ENCODE peak calls at places on chromosomes 12 and 14, in ten cellular contexts. One of them, this sample, is unnamed.

GRCh38 chr14:25132734-25133422 is 82.9 kb upstream of the STXBP6 start:
- DNase-seq in EH: peak; percentile 77
- DNase-seq in NCI-H2081: peak; percentile 55
- DNase-seq in sciatic nerve: peak; percentile 75
- DNase-seq in activated CD4-positive, alpha-beta T cell treated with anti-CD3 and anti-CD28 coated beads for 48 hours: peak; percentile 56
- DNase-seq in progenitor cell of endocrine pancreas: peak; percentile 53
- DNase-seq in HFFc6: peak; percentile 43
- DNase-seq in CD4-positive, CD25-positive, alpha-beta regulatory T cell: peak; percentile 8
- DNase-seq in HTR-8/SVneo: peak; percentile 76
- DNase-seq in stimulated activated CD8-positive, alpha-beta memory T cell treated with anti-CD3 and anti-CD28 coated beads, Interleukin-15, amount 100 ng/mL, for 48 hours: peak; percentile 4
- DNase-seq in this sample: peak; percentile 35

GRCh38 chr12:70759161-70759918 is 122.1 kb upstream of the PTPRB start:
- DNase-seq in EH: no peak
- DNase-seq in NCI-H2081: no peak
- DNase-seq in sciatic nerve: no peak
- DNase-seq in activated CD4-positive, alpha-beta T cell treated with anti-CD3 and anti-CD28 coated beads for 48 hours: no peak
- DNase-seq in progenitor cell of endocrine pancreas: no peak
- DNase-seq in HFFc6: no peak
- DNase-seq in CD4-positive, CD25-positive, alpha-beta regulatory T cell: no peak
- DNase-seq in HTR-8/SVneo: no peak
- DNase-seq in stimulated activated CD8-positive, alpha-beta memory T cell treated with anti-CD3 and anti-CD28 coated beads, Interleukin-15, amount 100 ng/mL, for 48 hours: no peak
- DNase-seq in this sample: no peak

GRCh38 chr14:85024931-85025330 is 505.0 kb upstream of the FLRT2 start:
- DNase-seq in EH: no peak
- DNase-seq in NCI-H2081: no peak
- DNase-seq in sciatic nerve: no peak
- DNase-seq in activated CD4-positive, alpha-beta T cell treated with anti-CD3 and anti-CD28 coated beads for 48 hours: no peak
- DNase-seq in progenitor cell of endocrine pancreas: no peak
- DNase-seq in HFFc6: no peak
- DNase-seq in CD4-positive, CD25-positive, alpha-beta regulatory T cell: no peak
- DNase-seq in HTR-8/SVneo: peak; percentile 19
- DNase-seq in stimulated activated CD8-positive, alpha-beta memory T cell treated with anti-CD3 and anti-CD28 coated beads, Interleukin-15, amount 100 ng/mL, for 48 hours: no peak
- DNase-seq in this sample: no peak

GRCh38 chr12:131346578-131347344 is 364.1 kb upstream of the SFSWAP start:
- DNase-seq in EH: no peak
- DNase-seq in NCI-H2081: no peak
- DNase-seq in sciatic nerve: no peak
- DNase-seq in activated CD4-positive, alpha-beta T cell treated with anti-CD3 and anti-CD28 coated beads for 48 hours: no peak
- DNase-seq in progenitor cell of endocrine pancreas: no peak
- DNase-seq in HFFc6: no peak
- DNase-seq in CD4-positive, CD25-positive, alpha-beta regulatory T cell: no peak
- DNase-seq in HTR-8/SVneo: no peak
- DNase-seq in stimulated activated CD8-positive, alpha-beta memory T cell treated with anti-CD3 and anti-CD28 coated beads, Interleukin-15, amount 100 ng/mL, for 48 hours: no peak
- DNase-seq in this sample: peak; percentile 21

GRCh38 chr12:97748298-97748697 is 285.7 kb downstream of the RMST start:
- DNase-seq in EH: no peak
- DNase-seq in NCI-H2081: peak; percentile 94
- DNase-seq in sciatic nerve: no peak
- DNase-seq in activated CD4-positive, alpha-beta T cell treated with anti-CD3 and anti-CD28 coated beads for 48 hours: no peak
- DNase-seq in progenitor cell of endocrine pancreas: no peak
- DNase-seq in HFFc6: no peak
- DNase-seq in CD4-positive, CD25-positive, alpha-beta regulatory T cell: no peak
- DNase-seq in HTR-8/SVneo: no peak
- DNase-seq in stimulated activated CD8-positive, alpha-beta memory T cell treated with anti-CD3 and anti-CD28 coated beads, Interleukin-15, amount 100 ng/mL, for 48 hours: no peak
- DNase-seq in this sample: no peak

GRCh38 chr12:15956413-15957185 is 45.5 kb downstream of the DERA start:
- DNase-seq in EH: no peak
- DNase-seq in NCI-H2081: no peak
- DNase-seq in sciatic nerve: no peak
- DNase-seq in activated CD4-positive, alpha-beta T cell treated with anti-CD3 and anti-CD28 coated beads for 48 hours: no peak
- DNase-seq in progenitor cell of endocrine pancreas: no peak
- DNase-seq in HFFc6: no peak
- DNase-seq in CD4-positive, CD25-positive, alpha-beta regulatory T cell: no peak
- DNase-seq in HTR-8/SVneo: no peak
- DNase-seq in stimulated activated CD8-positive, alpha-beta memory T cell treated with anti-CD3 and anti-CD28 coated beads, Interleukin-15, amount 100 ng/mL, for 48 hours: no peak
- DNase-seq in this sample: no peak

GRCh38 chr14:32303865-32304264 is 25.2 kb upstream of the AKAP6 start:
- DNase-seq in EH: no peak
- DNase-seq in NCI-H2081: no peak
- DNase-seq in sciatic nerve: no peak
- DNase-seq in activated CD4-positive, alpha-beta T cell treated with anti-CD3 and anti-CD28 coated beads for 48 hours: no peak
- DNase-seq in progenitor cell of endocrine pancreas: no peak
- DNase-seq in HFFc6: no peak
- DNase-seq in CD4-positive, CD25-positive, alpha-beta regulatory T cell: no peak
- DNase-seq in HTR-8/SVneo: no peak
- DNase-seq in stimulated activated CD8-positive, alpha-beta memory T cell treated with anti-CD3 and anti-CD28 coated beads, Interleukin-15, amount 100 ng/mL, for 48 hours: no peak
- DNase-seq in this sample: no peak

GRCh38 chr12:121441555-121441954 is 41.6 kb downstream of the RNF34 start:
- DNase-seq in EH: no peak
- DNase-seq in NCI-H2081: peak; percentile 3
- DNase-seq in sciatic nerve: no peak
- DNase-seq in activated CD4-positive, alpha-beta T cell treated with anti-CD3 and anti-CD28 coated beads for 48 hours: no peak
- DNase-seq in progenitor cell of endocrine pancreas: no peak
- DNase-seq in HFFc6: no peak
- DNase-seq in CD4-positive, CD25-positive, alpha-beta regulatory T cell: no peak
- DNase-seq in HTR-8/SVneo: no peak
- DNase-seq in stimulated activated CD8-positive, alpha-beta memory T cell treated with anti-CD3 and anti-CD28 coated beads, Interleukin-15, amount 100 ng/mL, for 48 hours: no peak
- DNase-seq in this sample: no peak

GRCh38 chr12:119621878-119622277 is 28.3 kb downstream of the TMEM233 start:
- DNase-seq in EH: no peak
- DNase-seq in NCI-H2081: no peak
- DNase-seq in sciatic nerve: no peak
- DNase-seq in activated CD4-positive, alpha-beta T cell treated with anti-CD3 and anti-CD28 coated beads for 48 hours: no peak
- DNase-seq in progenitor cell of endocrine pancreas: no peak
- DNase-seq in HFFc6: no peak
- DNase-seq in CD4-positive, CD25-positive, alpha-beta regulatory T cell: no peak
- DNase-seq in HTR-8/SVneo: no peak
- DNase-seq in stimulated activated CD8-positive, alpha-beta memory T cell treated with anti-CD3 and anti-CD28 coated beads, Interleukin-15, amount 100 ng/mL, for 48 hours: no peak
- DNase-seq in this sample: no peak

GRCh38 chr12:116525418-116526001 is 33.7 kb upstream of the MAP1LC3B2 start:
- DNase-seq in EH: peak; percentile 95
- DNase-seq in NCI-H2081: no peak
- DNase-seq in sciatic nerve: peak; percentile 84
- DNase-seq in activated CD4-positive, alpha-beta T cell treated with anti-CD3 and anti-CD28 coated beads for 48 hours: no peak
- DNase-seq in progenitor cell of endocrine pancreas: no peak
- DNase-seq in HFFc6: peak; percentile 92
- DNase-seq in CD4-positive, CD25-positive, alpha-beta regulatory T cell: no peak
- DNase-seq in HTR-8/SVneo: no peak
- DNase-seq in stimulated activated CD8-positive, alpha-beta memory T cell treated with anti-CD3 and anti-CD28 coated beads, Interleukin-15, amount 100 ng/mL, for 48 hours: no peak
- DNase-seq in this sample: no peak

GRCh38 chr14:92565718-92566115 is 52.1 kb downstream of the RIN3 start:
- DNase-seq in EH: no peak
- DNase-seq in NCI-H2081: no peak
- DNase-seq in sciatic nerve: no peak
- DNase-seq in activated CD4-positive, alpha-beta T cell treated with anti-CD3 and anti-CD28 coated beads for 48 hours: no peak
- DNase-seq in progenitor cell of endocrine pancreas: no peak
- DNase-seq in HFFc6: no peak
- DNase-seq in CD4-positive, CD25-positive, alpha-beta regulatory T cell: no peak
- DNase-seq in HTR-8/SVneo: no peak
- DNase-seq in stimulated activated CD8-positive, alpha-beta memory T cell treated with anti-CD3 and anti-CD28 coated beads, Interleukin-15, amount 100 ng/mL, for 48 hours: no peak
- DNase-seq in this sample: no peak

GRCh38 chr12:95100264-95101190 is 27.1 kb upstream of the NR2C1 start:
- DNase-seq in EH: no peak
- DNase-seq in NCI-H2081: no peak
- DNase-seq in sciatic nerve: no peak
- DNase-seq in activated CD4-positive, alpha-beta T cell treated with anti-CD3 and anti-CD28 coated beads for 48 hours: no peak
- DNase-seq in progenitor cell of endocrine pancreas: no peak
- DNase-seq in HFFc6: no peak
- DNase-seq in CD4-positive, CD25-positive, alpha-beta regulatory T cell: no peak
- DNase-seq in HTR-8/SVneo: no peak
- DNase-seq in stimulated activated CD8-positive, alpha-beta memory T cell treated with anti-CD3 and anti-CD28 coated beads, Interleukin-15, amount 100 ng/mL, for 48 hours: no peak
- DNase-seq in this sample: no peak

GRCh38 chr12:49804821-49805220 is 23.4 kb downstream of the NCKAP5L start:
- DNase-seq in EH: no peak
- DNase-seq in NCI-H2081: no peak
- DNase-seq in sciatic nerve: peak; percentile 41
- DNase-seq in activated CD4-positive, alpha-beta T cell treated with anti-CD3 and anti-CD28 coated beads for 48 hours: no peak
- DNase-seq in progenitor cell of endocrine pancreas: no peak
- DNase-seq in HFFc6: no peak
- DNase-seq in CD4-positive, CD25-positive, alpha-beta regulatory T cell: no peak
- DNase-seq in HTR-8/SVneo: no peak
- DNase-seq in stimulated activated CD8-positive, alpha-beta memory T cell treated with anti-CD3 and anti-CD28 coated beads, Interleukin-15, amount 100 ng/mL, for 48 hours: no peak
- DNase-seq in this sample: no peak

GRCh38 chr14:89491701-89492381 is 74.8 kb upstream of the FOXN3 start:
- DNase-seq in EH: no peak
- DNase-seq in NCI-H2081: no peak
- DNase-seq in sciatic nerve: no peak
- DNase-seq in activated CD4-positive, alpha-beta T cell treated with anti-CD3 and anti-CD28 coated beads for 48 hours: no peak
- DNase-seq in progenitor cell of endocrine pancreas: no peak
- DNase-seq in HFFc6: no peak
- DNase-seq in CD4-positive, CD25-positive, alpha-beta regulatory T cell: no peak
- DNase-seq in HTR-8/SVneo: no peak
- DNase-seq in stimulated activated CD8-positive, alpha-beta memory T cell treated with anti-CD3 and anti-CD28 coated beads, Interleukin-15, amount 100 ng/mL, for 48 hours: no peak
- DNase-seq in this sample: no peak

GRCh38 chr12:14481201-14481600 is 86.5 kb downstream of the PLBD1 start:
- DNase-seq in EH: no peak
- DNase-seq in NCI-H2081: no peak
- DNase-seq in sciatic nerve: no peak
- DNase-seq in activated CD4-positive, alpha-beta T cell treated with anti-CD3 and anti-CD28 coated beads for 48 hours: no peak
- DNase-seq in progenitor cell of endocrine pancreas: no peak
- DNase-seq in HFFc6: no peak
- DNase-seq in CD4-positive, CD25-positive, alpha-beta regulatory T cell: no peak
- DNase-seq in HTR-8/SVneo: no peak
- DNase-seq in stimulated activated CD8-positive, alpha-beta memory T cell treated with anti-CD3 and anti-CD28 coated beads, Interleukin-15, amount 100 ng/mL, for 48 hours: no peak
- DNase-seq in this sample: no peak

GRCh38 chr12:129550353-129550752 is 353.5 kb downstream of the TMEM132D start:
- DNase-seq in EH: no peak
- DNase-seq in NCI-H2081: peak; percentile 100
- DNase-seq in sciatic nerve: no peak
- DNase-seq in activated CD4-positive, alpha-beta T cell treated with anti-CD3 and anti-CD28 coated beads for 48 hours: no peak
- DNase-seq in progenitor cell of endocrine pancreas: no peak
- DNase-seq in HFFc6: no peak
- DNase-seq in CD4-positive, CD25-positive, alpha-beta regulatory T cell: no peak
- DNase-seq in HTR-8/SVneo: no peak
- DNase-seq in stimulated activated CD8-positive, alpha-beta memory T cell treated with anti-CD3 and anti-CD28 coated beads, Interleukin-15, amount 100 ng/mL, for 48 hours: no peak
- DNase-seq in this sample: no peak

GRCh38 chr12:55692631-55693322 is 14.9 kb downstream of the ITGA7 start:
- DNase-seq in EH: no peak
- DNase-seq in NCI-H2081: no peak
- DNase-seq in sciatic nerve: peak; percentile 31
- DNase-seq in activated CD4-positive, alpha-beta T cell treated with anti-CD3 and anti-CD28 coated beads for 48 hours: no peak
- DNase-seq in progenitor cell of endocrine pancreas: no peak
- DNase-seq in HFFc6: no peak
- DNase-seq in CD4-positive, CD25-positive, alpha-beta regulatory T cell: no peak
- DNase-seq in HTR-8/SVneo: no peak
- DNase-seq in stimulated activated CD8-positive, alpha-beta memory T cell treated with anti-CD3 and anti-CD28 coated beads, Interleukin-15, amount 100 ng/mL, for 48 hours: no peak
- DNase-seq in this sample: no peak

GRCh38 chr12:83143937-83144336 is 457.2 kb downstream of the TMTC2 start:
- DNase-seq in EH: no peak
- DNase-seq in NCI-H2081: peak; percentile 41
- DNase-seq in sciatic nerve: no peak
- DNase-seq in activated CD4-positive, alpha-beta T cell treated with anti-CD3 and anti-CD28 coated beads for 48 hours: no peak
- DNase-seq in progenitor cell of endocrine pancreas: no peak
- DNase-seq in HFFc6: no peak
- DNase-seq in CD4-positive, CD25-positive, alpha-beta regulatory T cell: no peak
- DNase-seq in HTR-8/SVneo: no peak
- DNase-seq in stimulated activated CD8-positive, alpha-beta memory T cell treated with anti-CD3 and anti-CD28 coated beads, Interleukin-15, amount 100 ng/mL, for 48 hours: no peak
- DNase-seq in this sample: no peak

GRCh38 chr14:23578560-23579310 is at the start of gene JPH4:
- DNase-seq in EH: peak; percentile 25
- DNase-seq in NCI-H2081: peak; percentile 46
- DNase-seq in sciatic nerve: no peak
- DNase-seq in activated CD4-positive, alpha-beta T cell treated with anti-CD3 and anti-CD28 coated beads for 48 hours: no peak
- DNase-seq in progenitor cell of endocrine pancreas: no peak
- DNase-seq in HFFc6: no peak
- DNase-seq in CD4-positive, CD25-positive, alpha-beta regulatory T cell: no peak
- DNase-seq in HTR-8/SVneo: no peak
- DNase-seq in stimulated activated CD8-positive, alpha-beta memory T cell treated with anti-CD3 and anti-CD28 coated beads, Interleukin-15, amount 100 ng/mL, for 48 hours: no peak
- DNase-seq in this sample: peak; percentile 51

GRCh38 chr12:59742831-59743230 is 147.0 kb downstream of the SLC16A7 start:
- DNase-seq in EH: peak; percentile 76
- DNase-seq in NCI-H2081: no peak
- DNase-seq in sciatic nerve: no peak
- DNase-seq in activated CD4-positive, alpha-beta T cell treated with anti-CD3 and anti-CD28 coated beads for 48 hours: no peak
- DNase-seq in progenitor cell of endocrine pancreas: no peak
- DNase-seq in HFFc6: peak; percentile 65
- DNase-seq in CD4-positive, CD25-positive, alpha-beta regulatory T cell: no peak
- DNase-seq in HTR-8/SVneo: no peak
- DNase-seq in stimulated activated CD8-positive, alpha-beta memory T cell treated with anti-CD3 and anti-CD28 coated beads, Interleukin-15, amount 100 ng/mL, for 48 hours: no peak
- DNase-seq in this sample: no peak

GRCh38 chr12:121004253-121004815 is 12.0 kb downstream of the C12orf43 start:
- DNase-seq in EH: no peak
- DNase-seq in NCI-H2081: no peak
- DNase-seq in sciatic nerve: no peak
- DNase-seq in activated CD4-positive, alpha-beta T cell treated with anti-CD3 and anti-CD28 coated beads for 48 hours: no peak
- DNase-seq in progenitor cell of endocrine pancreas: no peak
- DNase-seq in HFFc6: no peak
- DNase-seq in CD4-positive, CD25-positive, alpha-beta regulatory T cell: no peak
- DNase-seq in HTR-8/SVneo: no peak
- DNase-seq in stimulated activated CD8-positive, alpha-beta memory T cell treated with anti-CD3 and anti-CD28 coated beads, Interleukin-15, amount 100 ng/mL, for 48 hours: no peak
- DNase-seq in this sample: no peak

GRCh38 chr14:105221598-105222178 is 26.6 kb upstream of the BTBD6 start:
- DNase-seq in EH: no peak
- DNase-seq in NCI-H2081: no peak
- DNase-seq in sciatic nerve: no peak
- DNase-seq in activated CD4-positive, alpha-beta T cell treated with anti-CD3 and anti-CD28 coated beads for 48 hours: no peak
- DNase-seq in progenitor cell of endocrine pancreas: no peak
- DNase-seq in HFFc6: no peak
- DNase-seq in CD4-positive, CD25-positive, alpha-beta regulatory T cell: no peak
- DNase-seq in HTR-8/SVneo: no peak
- DNase-seq in stimulated activated CD8-positive, alpha-beta memory T cell treated with anti-CD3 and anti-CD28 coated beads, Interleukin-15, amount 100 ng/mL, for 48 hours: no peak
- DNase-seq in this sample: no peak

GRCh38 chr12:124829008-124829707 is 34.5 kb downstream of the SCARB1 start:
- DNase-seq in EH: peak; percentile 98
- DNase-seq in NCI-H2081: no peak
- DNase-seq in sciatic nerve: no peak
- DNase-seq in activated CD4-positive, alpha-beta T cell treated with anti-CD3 and anti-CD28 coated beads for 48 hours: no peak
- DNase-seq in progenitor cell of endocrine pancreas: no peak
- DNase-seq in HFFc6: peak; percentile 96
- DNase-seq in CD4-positive, CD25-positive, alpha-beta regulatory T cell: no peak
- DNase-seq in HTR-8/SVneo: peak; percentile 75
- DNase-seq in stimulated activated CD8-positive, alpha-beta memory T cell treated with anti-CD3 and anti-CD28 coated beads, Interleukin-15, amount 100 ng/mL, for 48 hours: no peak
- DNase-seq in this sample: no peak

GRCh38 chr14:64109821-64110554 is 184.2 kb downstream of the ESR2 start:
- DNase-seq in EH: peak; percentile 12
- DNase-seq in NCI-H2081: no peak
- DNase-seq in sciatic nerve: no peak
- DNase-seq in activated CD4-positive, alpha-beta T cell treated with anti-CD3 and anti-CD28 coated beads for 48 hours: no peak
- DNase-seq in progenitor cell of endocrine pancreas: no peak
- DNase-seq in HFFc6: no peak
- DNase-seq in CD4-positive, CD25-positive, alpha-beta regulatory T cell: no peak
- DNase-seq in HTR-8/SVneo: no peak
- DNase-seq in stimulated activated CD8-positive, alpha-beta memory T cell treated with anti-CD3 and anti-CD28 coated beads, Interleukin-15, amount 100 ng/mL, for 48 hours: no peak
- DNase-seq in this sample: no peak

GRCh38 chr12:113822986-113823385 is 143.1 kb downstream of the RBM19 start:
- DNase-seq in EH: no peak
- DNase-seq in NCI-H2081: no peak
- DNase-seq in sciatic nerve: no peak
- DNase-seq in activated CD4-positive, alpha-beta T cell treated with anti-CD3 and anti-CD28 coated beads for 48 hours: no peak
- DNase-seq in progenitor cell of endocrine pancreas: no peak
- DNase-seq in HFFc6: no peak
- DNase-seq in CD4-positive, CD25-positive, alpha-beta regulatory T cell: no peak
- DNase-seq in HTR-8/SVneo: no peak
- DNase-seq in stimulated activated CD8-positive, alpha-beta memory T cell treated with anti-CD3 and anti-CD28 coated beads, Interleukin-15, amount 100 ng/mL, for 48 hours: no peak
- DNase-seq in this sample: no peak

GRCh38 chr12:101925935-101926334 is 48.6 kb downstream of the DRAM1 start:
- DNase-seq in EH: no peak
- DNase-seq in NCI-H2081: no peak
- DNase-seq in sciatic nerve: no peak
- DNase-seq in activated CD4-positive, alpha-beta T cell treated with anti-CD3 and anti-CD28 coated beads for 48 hours: no peak
- DNase-seq in progenitor cell of endocrine pancreas: no peak
- DNase-seq in HFFc6: peak; percentile 15
- DNase-seq in CD4-positive, CD25-positive, alpha-beta regulatory T cell: no peak
- DNase-seq in HTR-8/SVneo: no peak
- DNase-seq in stimulated activated CD8-positive, alpha-beta memory T cell treated with anti-CD3 and anti-CD28 coated beads, Interleukin-15, amount 100 ng/mL, for 48 hours: no peak
- DNase-seq in this sample: no peak

GRCh38 chr12:110249716-110250225 is 31.3 kb upstream of the ATP2A2 start:
- DNase-seq in EH: peak; percentile 31
- DNase-seq in NCI-H2081: no peak
- DNase-seq in sciatic nerve: no peak
- DNase-seq in activated CD4-positive, alpha-beta T cell treated with anti-CD3 and anti-CD28 coated beads for 48 hours: no peak
- DNase-seq in progenitor cell of endocrine pancreas: no peak
- DNase-seq in HFFc6: no peak
- DNase-seq in CD4-positive, CD25-positive, alpha-beta regulatory T cell: no peak
- DNase-seq in HTR-8/SVneo: no peak
- DNase-seq in stimulated activated CD8-positive, alpha-beta memory T cell treated with anti-CD3 and anti-CD28 coated beads, Interleukin-15, amount 100 ng/mL, for 48 hours: no peak
- DNase-seq in this sample: no peak

GRCh38 chr12:94783862-94784261 is 133.5 kb upstream of the TMCC3 start:
- DNase-seq in EH: peak; percentile 46
- DNase-seq in NCI-H2081: no peak
- DNase-seq in sciatic nerve: no peak
- DNase-seq in activated CD4-positive, alpha-beta T cell treated with anti-CD3 and anti-CD28 coated beads for 48 hours: no peak
- DNase-seq in progenitor cell of endocrine pancreas: no peak
- DNase-seq in HFFc6: peak; percentile 6
- DNase-seq in CD4-positive, CD25-positive, alpha-beta regulatory T cell: no peak
- DNase-seq in HTR-8/SVneo: no peak
- DNase-seq in stimulated activated CD8-positive, alpha-beta memory T cell treated with anti-CD3 and anti-CD28 coated beads, Interleukin-15, amount 100 ng/mL, for 48 hours: no peak
- DNase-seq in this sample: no peak